ENCODE peak calls at places on chromosomes 13 and 19, in ten cellular contexts. One of them, this sample, is unnamed.

GRCh38 chr13:42495751-42496150 is 78.2 kb upstream of the TNFSF11 start:
- DNase-seq in BJ: no peak
- DNase-seq in aorta: no peak
- DNase-seq in BE2C: no peak
- DNase-seq in Peyer's patch: no peak
- DNase-seq in adipocyte: no peak
- DNase-seq in astrocyte: no peak
- DNase-seq in Caco-2: no peak
- DNase-seq in foreskin fibroblast: no peak
- DNase-seq in choroid plexus epithelial cell: no peak
- DNase-seq in this sample: no peak

GRCh38 chr19:30079200-30079599 is 137.2 kb downstream of the URI1 start:
- DNase-seq in adipocyte: no peak
- DNase-seq in BJ: no peak
- DNase-seq in Peyer's patch: no peak
- DNase-seq in foreskin fibroblast: no peak
- DNase-seq in choroid plexus epithelial cell: no peak
- DNase-seq in astrocyte: no peak
- DNase-seq in aorta: no peak
- DNase-seq in BE2C: no peak
- DNase-seq in Caco-2: no peak
- DNase-seq in this sample: no peak

GRCh38 chr19:7885818-7886217 is 2.5 kb upstream of the LRRC8E start:
- DNase-seq in choroid plexus epithelial cell: no peak
- DNase-seq in adipocyte: no peak
- DNase-seq in astrocyte: no peak
- DNase-seq in BE2C: no peak
- DNase-seq in BJ: no peak
- DNase-seq in Peyer's patch: no peak
- DNase-seq in aorta: no peak
- DNase-seq in Caco-2: no peak
- DNase-seq in foreskin fibroblast: no peak
- DNase-seq in this sample: no peak

GRCh38 chr19:17184381-17184841 is 30.7 kb upstream of the USE1 start:
- DNase-seq in adipocyte: no peak
- DNase-seq in astrocyte: no peak
- DNase-seq in aorta: no peak
- DNase-seq in Peyer's patch: peak; percentile 75
- DNase-seq in BE2C: no peak
- DNase-seq in BJ: no peak
- DNase-seq in foreskin fibroblast: no peak
- DNase-seq in Caco-2: no peak
- DNase-seq in choroid plexus epithelial cell: no peak
- DNase-seq in this sample: no peak

GRCh38 chr19:44925114-44925891 is 10.9 kb downstream of the APOC1 start:
- DNase-seq in Peyer's patch: peak; percentile 87
- DNase-seq in choroid plexus epithelial cell: peak; percentile 70
- DNase-seq in BE2C: no peak
- DNase-seq in Caco-2: no peak
- DNase-seq in adipocyte: peak; percentile 69
- DNase-seq in aorta: peak; percentile 84
- DNase-seq in foreskin fibroblast: peak; percentile 82
- DNase-seq in BJ: no peak
- DNase-seq in astrocyte: no peak
- DNase-seq in this sample: peak; percentile 86

GRCh38 chr13:62320731-62321130 is 905.1 kb upstream of the PCDH20 start:
- DNase-seq in Caco-2: no peak
- DNase-seq in choroid plexus epithelial cell: no peak
- DNase-seq in BJ: no peak
- DNase-seq in aorta: no peak
- DNase-seq in foreskin fibroblast: no peak
- DNase-seq in astrocyte: no peak
- DNase-seq in Peyer's patch: no peak
- DNase-seq in adipocyte: no peak
- DNase-seq in BE2C: no peak
- DNase-seq in this sample: no peak

GRCh38 chr19:35257113-35257461 is 8.3 kb downstream of the LSR start:
- DNase-seq in adipocyte: no peak
- DNase-seq in astrocyte: no peak
- DNase-seq in aorta: peak; percentile 57
- DNase-seq in foreskin fibroblast: no peak
- DNase-seq in Caco-2: no peak
- DNase-seq in choroid plexus epithelial cell: no peak
- DNase-seq in Peyer's patch: no peak
- DNase-seq in BJ: no peak
- DNase-seq in BE2C: no peak
- DNase-seq in this sample: no peak

GRCh38 chr13:80529734-80530133 is 188.8 kb upstream of the SPRY2 start:
- DNase-seq in BJ: no peak
- DNase-seq in BE2C: no peak
- DNase-seq in choroid plexus epithelial cell: peak; percentile 41
- DNase-seq in adipocyte: no peak
- DNase-seq in aorta: no peak
- DNase-seq in Caco-2: no peak
- DNase-seq in Peyer's patch: no peak
- DNase-seq in foreskin fibroblast: peak; percentile 26
- DNase-seq in astrocyte: peak; percentile 37
- DNase-seq in this sample: no peak

GRCh38 chr13:41561179-41561578 is 103.8 kb downstream of the RGCC start:
- DNase-seq in aorta: no peak
- DNase-seq in choroid plexus epithelial cell: peak; percentile 85
- DNase-seq in adipocyte: peak; percentile 56
- DNase-seq in BE2C: no peak
- DNase-seq in foreskin fibroblast: peak; percentile 46
- DNase-seq in Peyer's patch: no peak
- DNase-seq in BJ: no peak
- DNase-seq in Caco-2: no peak
- DNase-seq in astrocyte: peak; percentile 41
- DNase-seq in this sample: no peak

GRCh38 chr13:53601181-53601580 is 572.6 kb downstream of the OLFM4 start:
- DNase-seq in Caco-2: no peak
- DNase-seq in BJ: no peak
- DNase-seq in astrocyte: no peak
- DNase-seq in aorta: no peak
- DNase-seq in BE2C: no peak
- DNase-seq in Peyer's patch: no peak
- DNase-seq in foreskin fibroblast: no peak
- DNase-seq in adipocyte: no peak
- DNase-seq in choroid plexus epithelial cell: no peak
- DNase-seq in this sample: no peak

GRCh38 chr19:45423033-45423588 is 606 bp downstream of the ERCC1 start:
- DNase-seq in BE2C: no peak
- DNase-seq in Peyer's patch: no peak
- DNase-seq in Caco-2: no peak
- DNase-seq in adipocyte: no peak
- DNase-seq in BJ: no peak
- DNase-seq in aorta: no peak
- DNase-seq in astrocyte: no peak
- DNase-seq in foreskin fibroblast: no peak
- DNase-seq in choroid plexus epithelial cell: no peak
- DNase-seq in this sample: no peak

GRCh38 chr19:50490411-50490811 is 13.8 kb upstream of the GARIN5A start:
- DNase-seq in Caco-2: no peak
- DNase-seq in astrocyte: no peak
- DNase-seq in foreskin fibroblast: no peak
- DNase-seq in choroid plexus epithelial cell: no peak
- DNase-seq in aorta: peak; percentile 71
- DNase-seq in adipocyte: no peak
- DNase-seq in Peyer's patch: no peak
- DNase-seq in BJ: no peak
- DNase-seq in BE2C: no peak
- DNase-seq in this sample: no peak

GRCh38 chr19:33324628-33325027 is 22.3 kb upstream of the CEBPA start:
- DNase-seq in foreskin fibroblast: no peak
- DNase-seq in Caco-2: no peak
- DNase-seq in BJ: no peak
- DNase-seq in BE2C: no peak
- DNase-seq in adipocyte: no peak
- DNase-seq in aorta: no peak
- DNase-seq in astrocyte: no peak
- DNase-seq in choroid plexus epithelial cell: no peak
- DNase-seq in Peyer's patch: no peak
- DNase-seq in this sample: no peak

GRCh38 chr19:55464039-55464668 is 397 bp downstream of the C19orf85 start:
- DNase-seq in Caco-2: no peak
- DNase-seq in BE2C: peak; percentile 12
- DNase-seq in choroid plexus epithelial cell: no peak
- DNase-seq in astrocyte: no peak
- DNase-seq in foreskin fibroblast: no peak
- DNase-seq in aorta: no peak
- DNase-seq in Peyer's patch: no peak
- DNase-seq in BJ: no peak
- DNase-seq in adipocyte: no peak
- DNase-seq in this sample: no peak

GRCh38 chr19:3830841-3831589 is 37.8 kb downstream of the ZFR2 start:
- DNase-seq in adipocyte: no peak
- DNase-seq in aorta: no peak
- DNase-seq in Caco-2: no peak
- DNase-seq in choroid plexus epithelial cell: no peak
- DNase-seq in foreskin fibroblast: no peak
- DNase-seq in BE2C: peak; percentile 71
- DNase-seq in astrocyte: no peak
- DNase-seq in BJ: no peak
- DNase-seq in Peyer's patch: no peak
- DNase-seq in this sample: no peak

GRCh38 chr19:43575955-43576451 is 402 bp downstream of the PINLYP start:
- DNase-seq in aorta: no peak
- DNase-seq in BE2C: no peak
- DNase-seq in astrocyte: no peak
- DNase-seq in BJ: no peak
- DNase-seq in adipocyte: no peak
- DNase-seq in Caco-2: peak; percentile 17
- DNase-seq in Peyer's patch: peak; percentile 54
- DNase-seq in foreskin fibroblast: no peak
- DNase-seq in choroid plexus epithelial cell: no peak
- DNase-seq in this sample: no peak

GRCh38 chr13:33322965-33323668 is 37.6 kb upstream of the STARD13 start:
- DNase-seq in BE2C: no peak
- DNase-seq in foreskin fibroblast: no peak
- DNase-seq in Peyer's patch: no peak
- DNase-seq in choroid plexus epithelial cell: no peak
- DNase-seq in aorta: no peak
- DNase-seq in adipocyte: no peak
- DNase-seq in astrocyte: no peak
- DNase-seq in Caco-2: no peak
- DNase-seq in BJ: no peak
- DNase-seq in this sample: no peak
- H3K4me3 ChIP-seq in BE2C: no peak overlapping the region
- H3K4me3 ChIP-seq in foreskin fibroblast: peak overlapping the region; percentile 39
- H3K4me3 ChIP-seq in Peyer's patch: no peak overlapping the region
- H3K4me3 ChIP-seq in choroid plexus epithelial cell: no peak overlapping the region
- H3K4me3 ChIP-seq in aorta: no peak overlapping the region
- H3K4me3 ChIP-seq in adipocyte: peak overlapping the region; percentile 78
- H3K4me3 ChIP-seq in astrocyte: no peak overlapping the region
- H3K4me3 ChIP-seq in Caco-2: no peak overlapping the region
- H3K4me3 ChIP-seq in BJ: no peak overlapping the region
- H3K4me3 ChIP-seq in this sample: no peak overlapping the region

DNA sequence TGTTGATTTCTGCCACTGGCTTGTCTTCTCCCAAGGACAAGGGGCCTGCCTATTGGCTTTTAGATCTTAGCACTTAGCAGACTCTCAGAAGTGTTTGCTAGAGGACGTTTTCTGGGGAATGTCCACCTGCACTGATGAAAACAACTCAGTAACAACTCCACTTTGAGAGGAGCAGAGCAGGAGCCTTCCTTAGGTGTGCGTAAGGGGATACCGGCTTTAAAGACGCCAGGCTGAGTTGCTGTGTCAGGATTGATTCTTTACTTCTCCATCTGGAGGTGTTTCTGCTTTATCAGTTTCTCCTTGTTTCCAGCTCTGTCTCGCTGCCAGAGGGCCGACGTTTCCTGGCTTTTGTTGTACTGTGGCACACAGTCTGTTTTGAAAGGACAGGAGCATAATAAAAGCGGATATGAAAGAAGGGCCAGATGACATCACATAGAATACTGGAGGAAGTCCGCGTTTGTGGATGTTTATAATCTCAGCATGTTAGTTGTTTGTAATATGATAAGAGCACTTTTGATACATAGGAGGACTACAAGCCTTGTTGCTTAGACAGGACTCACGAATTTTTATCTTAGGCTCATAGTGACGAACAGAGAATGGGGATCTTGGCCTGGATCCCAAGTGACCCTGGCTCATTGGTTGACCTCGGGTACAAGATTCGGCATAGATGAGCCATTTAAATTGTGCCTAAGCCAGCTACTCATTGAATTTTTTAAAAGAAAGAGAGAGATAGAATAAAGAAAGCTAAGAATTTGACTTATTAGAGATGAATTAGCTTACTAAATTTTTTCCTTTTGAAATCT is 34.6 kb downstream of the COL4A2 start:
- DNase-seq in foreskin fibroblast: no peak
- DNase-seq in choroid plexus epithelial cell: peak; percentile 91
- DNase-seq in astrocyte: peak; percentile 60
- DNase-seq in BJ: no peak
- DNase-seq in aorta: no peak
- DNase-seq in Caco-2: no peak
- DNase-seq in adipocyte: no peak
- DNase-seq in Peyer's patch: no peak
- DNase-seq in BE2C: no peak
- DNase-seq in this sample: no peak
- H3K4me3 ChIP-seq in foreskin fibroblast: no peak overlapping the region
- H3K4me3 ChIP-seq in choroid plexus epithelial cell: no peak overlapping the region
- H3K4me3 ChIP-seq in astrocyte: peak overlapping the region; percentile 24
- H3K4me3 ChIP-seq in BJ: no peak overlapping the region
- H3K4me3 ChIP-seq in aorta: no peak overlapping the region
- H3K4me3 ChIP-seq in Caco-2: no peak overlapping the region
- H3K4me3 ChIP-seq in adipocyte: no peak overlapping the region
- H3K4me3 ChIP-seq in Peyer's patch: no peak overlapping the region
- H3K4me3 ChIP-seq in BE2C: no peak overlapping the region
- H3K4me3 ChIP-seq in this sample: no peak overlapping the region

GRCh38 chr13:35479691-35480090 is 3.2 kb upstream of the MAB21L1 start:
- DNase-seq in BE2C: no peak
- DNase-seq in BJ: no peak
- DNase-seq in adipocyte: peak; percentile 14
- DNase-seq in astrocyte: no peak
- DNase-seq in aorta: no peak
- DNase-seq in Caco-2: no peak
- DNase-seq in Peyer's patch: no peak
- DNase-seq in choroid plexus epithelial cell: no peak
- DNase-seq in foreskin fibroblast: no peak
- DNase-seq in this sample: no peak
- H3K4me3 ChIP-seq in BE2C: peak overlapping the region; percentile 97
- H3K4me3 ChIP-seq in BJ: peak overlapping the region; percentile 21
- H3K4me3 ChIP-seq in adipocyte: no peak overlapping the region
- H3K4me3 ChIP-seq in astrocyte: no peak overlapping the region
- H3K4me3 ChIP-seq in aorta: no peak overlapping the region
- H3K4me3 ChIP-seq in Caco-2: no peak overlapping the region
- H3K4me3 ChIP-seq in Peyer's patch: no peak overlapping the region
- H3K4me3 ChIP-seq in choroid plexus epithelial cell: no peak overlapping the region
- H3K4me3 ChIP-seq in foreskin fibroblast: peak overlapping the region; percentile 89
- H3K4me3 ChIP-seq in this sample: no peak overlapping the region

GRCh38 chr13:32735859-32736258 is 149.6 kb downstream of the PDS5B start:
- DNase-seq in BE2C: no peak
- DNase-seq in BJ: no peak
- DNase-seq in astrocyte: no peak
- DNase-seq in Caco-2: no peak
- DNase-seq in aorta: no peak
- DNase-seq in adipocyte: no peak
- DNase-seq in choroid plexus epithelial cell: no peak
- DNase-seq in Peyer's patch: no peak
- DNase-seq in foreskin fibroblast: no peak
- DNase-seq in this sample: no peak
- H3K4me3 ChIP-seq in BE2C: no peak overlapping the region
- H3K4me3 ChIP-seq in BJ: no peak overlapping the region
- H3K4me3 ChIP-seq in astrocyte: no peak overlapping the region
- H3K4me3 ChIP-seq in Caco-2: no peak overlapping the region
- H3K4me3 ChIP-seq in aorta: no peak overlapping the region
- H3K4me3 ChIP-seq in adipocyte: no peak overlapping the region
- H3K4me3 ChIP-seq in choroid plexus epithelial cell: no peak overlapping the region
- H3K4me3 ChIP-seq in Peyer's patch: no peak overlapping the region
- H3K4me3 ChIP-seq in foreskin fibroblast: no peak overlapping the region
- H3K4me3 ChIP-seq in this sample: no peak overlapping the region

This sample was measured in skeletal muscle cell.